ENCODE peak calls at places on chromosomes 1 and 21, in ten cellular contexts. One of them, this sample, is unnamed.

GRCh38 chr1:23908453-23909341 is 4.5 kb downstream of the CNR2 start:
- DNase-seq in retina: no peak
- DNase-seq in neural progenitor cell: no peak
- DNase-seq in GM04503: no peak
- DNase-seq in NAMALWA: peak; percentile 85
- DNase-seq in fibroblast of pulmonary artery: no peak
- DNase-seq in A172: no peak
- DNase-seq in activated CD4-positive, alpha-beta T cell treated with anti-CD3 and anti-CD28 coated beads, Interleukin-2, amount 10 ng/mL, durations not matched to agents 7 days and 5 days: peak; percentile 15
- DNase-seq in NCI-H446 treated with DMSO at 0.1 percent for 48 hours: no peak
- DNase-seq in iPS-NIHi11: no peak
- DNase-seq in this sample: no peak

GRCh38 chr1:23634840-23635642 is 56.6 kb upstream of the RPL11 start:
- DNase-seq in activated CD4-positive, alpha-beta T cell treated with anti-CD3 and anti-CD28 coated beads, Interleukin-2, amount 10 ng/mL, durations not matched to agents 7 days and 5 days: peak; percentile 72
- DNase-seq in retina: peak; percentile 74
- DNase-seq in fibroblast of pulmonary artery: peak; percentile 84
- DNase-seq in A172: peak; percentile 60
- DNase-seq in NAMALWA: peak; percentile 91
- DNase-seq in NCI-H446 treated with DMSO at 0.1 percent for 48 hours: peak; percentile 60
- DNase-seq in neural progenitor cell: peak; percentile 68
- DNase-seq in GM04503: peak; percentile 61
- DNase-seq in iPS-NIHi11: peak; percentile 86
- DNase-seq in this sample: peak; percentile 63

GRCh38 chr1:28855046-28855445 is 43.1 kb downstream of the OPRD1 start:
- DNase-seq in iPS-NIHi11: no peak
- DNase-seq in activated CD4-positive, alpha-beta T cell treated with anti-CD3 and anti-CD28 coated beads, Interleukin-2, amount 10 ng/mL, durations not matched to agents 7 days and 5 days: no peak
- DNase-seq in neural progenitor cell: no peak
- DNase-seq in retina: no peak
- DNase-seq in fibroblast of pulmonary artery: no peak
- DNase-seq in GM04503: no peak
- DNase-seq in NAMALWA: no peak
- DNase-seq in A172: no peak
- DNase-seq in NCI-H446 treated with DMSO at 0.1 percent for 48 hours: no peak
- DNase-seq in this sample: no peak

GRCh38 chr1:166906647-166907046 is 30.6 kb upstream of the TADA1 start:
- DNase-seq in activated CD4-positive, alpha-beta T cell treated with anti-CD3 and anti-CD28 coated beads, Interleukin-2, amount 10 ng/mL, durations not matched to agents 7 days and 5 days: no peak
- DNase-seq in A172: no peak
- DNase-seq in NCI-H446 treated with DMSO at 0.1 percent for 48 hours: no peak
- DNase-seq in neural progenitor cell: no peak
- DNase-seq in fibroblast of pulmonary artery: peak; percentile 3
- DNase-seq in NAMALWA: no peak
- DNase-seq in GM04503: no peak
- DNase-seq in retina: no peak
- DNase-seq in iPS-NIHi11: no peak
- DNase-seq in this sample: no peak

GRCh38 chr1:199291022-199291740 is 652.3 kb downstream of the PTPRC start:
- DNase-seq in activated CD4-positive, alpha-beta T cell treated with anti-CD3 and anti-CD28 coated beads, Interleukin-2, amount 10 ng/mL, durations not matched to agents 7 days and 5 days: no peak
- DNase-seq in GM04503: no peak
- DNase-seq in NAMALWA: no peak
- DNase-seq in iPS-NIHi11: no peak
- DNase-seq in neural progenitor cell: no peak
- DNase-seq in retina: no peak
- DNase-seq in NCI-H446 treated with DMSO at 0.1 percent for 48 hours: no peak
- DNase-seq in A172: no peak
- DNase-seq in fibroblast of pulmonary artery: no peak
- DNase-seq in this sample: no peak

GRCh38 chr1:156498447-156499193 is 2.0 kb downstream of the MEF2D start:
- DNase-seq in A172: peak; percentile 87
- DNase-seq in NAMALWA: peak; percentile 63
- DNase-seq in fibroblast of pulmonary artery: peak; percentile 61
- DNase-seq in activated CD4-positive, alpha-beta T cell treated with anti-CD3 and anti-CD28 coated beads, Interleukin-2, amount 10 ng/mL, durations not matched to agents 7 days and 5 days: no peak
- DNase-seq in retina: peak; percentile 21
- DNase-seq in GM04503: no peak
- DNase-seq in iPS-NIHi11: no peak
- DNase-seq in neural progenitor cell: no peak
- DNase-seq in NCI-H446 treated with DMSO at 0.1 percent for 48 hours: no peak
- DNase-seq in this sample: no peak

GRCh38 chr21:34644815-34645214 is 24.0 kb upstream of the CLIC6 start:
- DNase-seq in iPS-NIHi11: no peak
- DNase-seq in A172: no peak
- DNase-seq in NCI-H446 treated with DMSO at 0.1 percent for 48 hours: no peak
- DNase-seq in neural progenitor cell: no peak
- DNase-seq in activated CD4-positive, alpha-beta T cell treated with anti-CD3 and anti-CD28 coated beads, Interleukin-2, amount 10 ng/mL, durations not matched to agents 7 days and 5 days: no peak
- DNase-seq in fibroblast of pulmonary artery: no peak
- DNase-seq in GM04503: no peak
- DNase-seq in retina: no peak
- DNase-seq in NAMALWA: no peak
- DNase-seq in this sample: no peak

GRCh38 chr1:185208626-185209170 is 51.7 kb downstream of the SWT1 start:
- DNase-seq in iPS-NIHi11: no peak
- DNase-seq in activated CD4-positive, alpha-beta T cell treated with anti-CD3 and anti-CD28 coated beads, Interleukin-2, amount 10 ng/mL, durations not matched to agents 7 days and 5 days: no peak
- DNase-seq in retina: no peak
- DNase-seq in GM04503: no peak
- DNase-seq in A172: peak; percentile 21
- DNase-seq in neural progenitor cell: no peak
- DNase-seq in fibroblast of pulmonary artery: peak; percentile 40
- DNase-seq in NCI-H446 treated with DMSO at 0.1 percent for 48 hours: no peak
- DNase-seq in NAMALWA: no peak
- DNase-seq in this sample: no peak

GRCh38 chr21:41803316-41803715 is 36.5 kb upstream of the RIPK4 start:
- DNase-seq in GM04503: no peak
- DNase-seq in neural progenitor cell: no peak
- DNase-seq in retina: no peak
- DNase-seq in NAMALWA: no peak
- DNase-seq in iPS-NIHi11: no peak
- DNase-seq in activated CD4-positive, alpha-beta T cell treated with anti-CD3 and anti-CD28 coated beads, Interleukin-2, amount 10 ng/mL, durations not matched to agents 7 days and 5 days: no peak
- DNase-seq in A172: peak; percentile 64
- DNase-seq in NCI-H446 treated with DMSO at 0.1 percent for 48 hours: no peak
- DNase-seq in fibroblast of pulmonary artery: no peak
- DNase-seq in this sample: no peak